ENCODE peak calls at places on chromosomes 12 and 14, in eight cellular contexts. B, U, M, I, J, H, O and N are unnamed samples.

GRCh38 chr12:15662303-15662980 is 126.7 kb downstream of the EPS8 start:
- DNase-seq in M (no peak), I (no peak), H (no peak), B (no peak), U (no peak), J (no peak), O (no peak), N (peak)

GRCh38 chr14:62162998-62163589 is 400.9 kb downstream of the SNAPC1 start:
- DNase-seq in I (no peak), J (peak), O (peak), B (peak), M (no peak), U (no peak), H (no peak), N (peak)

GRCh38 chr14:77305696-77306095 is 15.0 kb downstream of the POMT2 start:
- DNase-seq in U (no peak), M (no peak), H (no peak), O (peak), I (no peak), J (no peak), B (no peak), N (no peak)

GRCh38 chr12:116959845-116960514 is 49.2 kb downstream of the FBXW8 start:
- DNase-seq in O (no peak), H (no peak), I (no peak), B (peak), J (no peak), M (no peak), U (no peak), N (no peak)

GRCh38 chr12:88424791-88425730 is 155.2 kb downstream of the KITLG start:
- DNase-seq in O (no peak), M (no peak), B (no peak), H (no peak), J (no peak), I (no peak), U (no peak), N (no peak)

GRCh38 chr12:114399664-114400211 is 6.2 kb downstream of the TBX5 start:
- DNase-seq in M (no peak), U (no peak), J (no peak), I (no peak), H (no peak), B (peak), O (no peak), N (peak)

GRCh38 chr12:75812341-75813018 is 219.1 kb downstream of the PHLDA1 start:
- DNase-seq in J (no peak), B (peak), I (no peak), H (no peak), M (no peak), U (no peak), O (peak), N (peak)

GRCh38 chr14:104359301-104359968 is 220.1 kb upstream of the C14orf180 start:
- DNase-seq in I (no peak), U (peak), B (no peak), J (no peak), M (no peak), H (peak), O (no peak), N (no peak)

GRCh38 chr12:26791328-26791791 is 41.6 kb downstream of the ITPR2 start:
- DNase-seq in O (no peak), J (no peak), M (no peak), B (no peak), U (no peak), H (no peak), I (no peak), N (peak)

GRCh38 chr14:101925152-101925551 is 39.2 kb upstream of the DYNC1H1 start:
- DNase-seq in J (no peak), H (peak), O (no peak), U (no peak), M (no peak), B (no peak), I (no peak), N (no peak)

GRCh38 chr12:608921-609320 is 54.3 kb downstream of the NINJ2 start:
- DNase-seq in I (no peak), J (no peak), M (no peak), H (peak), U (peak), O (no peak), B (no peak), N (no peak)

GRCh38 chr12:25436206-25436912 is 116.7 kb downstream of the LMNTD1 start:
- DNase-seq in U (no peak), J (no peak), B (peak), M (no peak), O (peak), I (peak), H (no peak), N (peak)

GRCh38 chr14:64721391-64721791 is 17.2 kb downstream of the PLEKHG3 start:
- DNase-seq in I (no peak), H (peak), B (no peak), O (no peak), J (no peak), M (no peak), U (no peak), N (peak)

GRCh38 chr14:90382491-90383125 is 14.2 kb upstream of the CALM1 start:
- DNase-seq in J (peak), H (peak), U (peak), I (peak), B (no peak), M (peak), O (peak), N (peak)

GRCh38 chr12:64256166-64256800 is 34.2 kb upstream of the KICS2 start:
- DNase-seq in I (no peak), B (peak), J (no peak), O (peak), M (no peak), U (no peak), H (no peak), N (peak)

GRCh38 chr12:76622915-76623314 is 63.3 kb upstream of the OSBPL8 start:
- DNase-seq in H (no peak), O (no peak), U (no peak), M (no peak), I (no peak), B (no peak), J (no peak), N (no peak)

GRCh38 chr12:105083551-105084105 is 630 bp downstream of the ALDH1L2 start:
- DNase-seq in U (peak), O (peak), H (peak), I (no peak), J (no peak), M (no peak), B (peak), N (peak)

GRCh38 chr12:93707836-93708235 is 30.7 kb downstream of the CRADD start:
- DNase-seq in M (no peak), H (no peak), I (no peak), U (no peak), J (no peak), B (no peak), O (no peak), N (peak)

GRCh38 chr12:50778663-50779590 is 15.0 kb downstream of the ATF1 start:
- DNase-seq in H (no peak), B (no peak), J (no peak), U (no peak), M (no peak), O (no peak), I (no peak), N (no peak)

GRCh38 chr14:77979666-77980351 is 179.9 kb downstream of the ADCK1 start:
- DNase-seq in B (peak), U (no peak), I (no peak), O (no peak), M (no peak), H (no peak), J (no peak), N (no peak)

GRCh38 chr12:69837191-69838085 is 12.4 kb downstream of the MYRFL start:
- DNase-seq in I (no peak), M (no peak), J (no peak), O (no peak), B (no peak), H (no peak), U (no peak), N (no peak)

GRCh38 chr12:536751-537150 is 77.0 kb downstream of the B4GALNT3 start:
- DNase-seq in M (no peak), O (no peak), J (no peak), U (no peak), H (no peak), B (no peak), I (no peak), N (no peak)